ENCODE peak calls at places on chromosome 12, in six cellular contexts. W is GM12891, Q is body of pancreas, R is uterus, D is A549, K is ovary. T is an unnamed sample.

GRCh38 chr12:8985213-8985612 is 4.1 kb upstream of the KLRG1 start:
- DNase-seq in W (no peak), Q (no peak), R (no peak), D (no peak), K (no peak), T (no peak)

GRCh38 chr12:131385313-131386166 is 325.4 kb upstream of the SFSWAP start:
- DNase-seq in W (no peak), Q (no peak), R (no peak), D (no peak), K (no peak), T (no peak)

GRCh38 chr12:71360013-71360412 is 79.6 kb upstream of the LGR5 start:
- DNase-seq in W (no peak), Q (no peak), R (no peak), D (no peak), K (no peak), T (no peak)

GRCh38 chr12:118981285-118982201 is at the start of gene SRRM4:
- DNase-seq in W (peak), Q (no peak), R (no peak), D (no peak), K (no peak), T (peak)

GRCh38 chr12:14167005-14167628 is 185.7 kb upstream of the GRIN2B start:
- DNase-seq in W (peak), Q (peak), R (peak), D (peak), K (peak), T (peak)

GRCh38 chr12:92363295-92364146 is 217.9 kb upstream of the BTG1 start:
- DNase-seq in W (no peak), Q (no peak), R (peak), D (no peak), K (peak), T (peak)

GRCh38 chr12:66107451-66107915 is 23.1 kb downstream of the LLPH start:
- DNase-seq in W (no peak), Q (peak), R (peak), D (peak), K (peak), T (peak)

GRCh38 chr12:25320123-25321006 is 69.6 kb upstream of the KRAS start:
- DNase-seq in W (no peak), Q (no peak), R (no peak), D (no peak), K (no peak), T (no peak)

GRCh38 chr12:19527876-19528275 is 88.6 kb downstream of the AEBP2 start:
- DNase-seq in W (no peak), Q (no peak), R (no peak), D (no peak), K (no peak), T (no peak)

GRCh38 chr12:42213954-42214426 is 24.1 kb downstream of the YAF2 start:
- DNase-seq in W (no peak), Q (peak), R (peak), D (no peak), K (peak), T (no peak)

GRCh38 chr12:110102255-110102654 is 21.9 kb upstream of the IFT81 start:
- DNase-seq in W (no peak), Q (no peak), R (no peak), D (peak), K (no peak), T (peak)

GRCh38 chr12:61916856-61917255 is 343.3 kb upstream of the USP15 start:
- DNase-seq in W (no peak), Q (no peak), R (no peak), D (no peak), K (no peak), T (no peak)

GRCh38 chr12:109461846-109462766 is 15.0 kb downstream of the KCTD10 start:
- DNase-seq in W (no peak), Q (peak), R (peak), D (peak), K (peak), T (peak)

GRCh38 chr12:118050972-118051910 is 9.7 kb downstream of the WSB2 start:
- DNase-seq in W (no peak), Q (no peak), R (no peak), D (no peak), K (no peak), T (no peak)

GRCh38 chr12:55712700-55713415 is 3.0 kb upstream of the BLOC1S1 start:
- DNase-seq in W (no peak), Q (no peak), R (no peak), D (no peak), K (no peak), T (no peak)

GRCh38 chr12:115998119-115998633 is 279.3 kb downstream of the MED13L start:
- DNase-seq in W (no peak), Q (no peak), R (no peak), D (peak), K (peak), T (peak)

GRCh38 chr12:15931590-15932053 is 20.5 kb downstream of the DERA start:
- DNase-seq in W (no peak), Q (no peak), R (no peak), D (peak), K (no peak), T (no peak)

GRCh38 chr12:11727133-11727664 is 77.7 kb downstream of the ETV6 start:
- DNase-seq in W (no peak), Q (no peak), R (no peak), D (no peak), K (no peak), T (no peak)

GRCh38 chr12:41514050-41514449 is 325.9 kb downstream of the PDZRN4 start:
- DNase-seq in W (no peak), Q (no peak), R (no peak), D (no peak), K (no peak), T (no peak)

GRCh38 chr12:92503977-92504966 is 198.5 kb upstream of the PLEKHG7 start:
- DNase-seq in W (no peak), Q (peak), R (no peak), D (no peak), K (peak), T (no peak)

GRCh38 chr12:102948941-102949352 is 8.5 kb upstream of the ASCL1 start:
- DNase-seq in W (no peak), Q (peak), R (no peak), D (peak), K (no peak), T (peak)

GRCh38 chr12:12172106-12172511 is 94.7 kb downstream of the LRP6 start:
- DNase-seq in W (peak), Q (no peak), R (no peak), D (no peak), K (no peak), T (no peak)

GRCh38 chr12:116222358-116222757 is 55.1 kb downstream of the MED13L start:
- DNase-seq in W (no peak), Q (peak), R (peak), D (peak), K (peak), T (peak)

GRCh38 chr12:85920324-85920947 is 46.3 kb downstream of the NTS start:
- DNase-seq in W (no peak), Q (no peak), R (no peak), D (peak), K (no peak), T (peak)

GRCh38 chr12:122834229-122834920 is 882 bp upstream of the HIP1R start:
- DNase-seq in W (no peak), Q (peak), R (no peak), D (peak), K (no peak), T (no peak)

GRCh38 chr12:117564885-117565284 is 203.5 kb upstream of the NOS1 start:
- DNase-seq in W (no peak), Q (no peak), R (no peak), D (peak), K (no peak), T (no peak)

GRCh38 chr12:127487031-127487430 is 779.9 kb upstream of the TMEM132C start:
- DNase-seq in W (no peak), Q (no peak), R (no peak), D (no peak), K (no peak), T (no peak)

GRCh38 chr12:106308611-106309010 is 6.1 kb downstream of the TCP11L2 start:
- DNase-seq in W (no peak), Q (no peak), R (no peak), D (no peak), K (no peak), T (no peak)

GRCh38 chr12:114166360-114166759 is 200.2 kb upstream of the RBM19 start:
- DNase-seq in W (no peak), Q (no peak), R (peak), D (peak), K (no peak), T (peak)

GRCh38 chr12:102438823-102439205 is 41.5 kb downstream of the IGF1 start:
- DNase-seq in W (no peak), Q (no peak), R (no peak), D (no peak), K (no peak), T (no peak)

GRCh38 chr12:10249690-10250455 is 37.2 kb downstream of the GABARAPL1 start:
- DNase-seq in W (no peak), Q (no peak), R (no peak), D (no peak), K (no peak), T (no peak)

GRCh38 chr12:119444462-119445044 is 110.0 kb downstream of the CCDC60 start:
- DNase-seq in W (peak), Q (peak), R (peak), D (peak), K (peak), T (peak)

GRCh38 chr12:18296909-18297280 is 35.6 kb downstream of the PIK3C2G start:
- DNase-seq in W (no peak), Q (no peak), R (no peak), D (no peak), K (no peak), T (no peak)

GRCh38 chr12:104588048-104588942 is 131.5 kb downstream of the CHST11 start:
- DNase-seq in W (no peak), Q (no peak), R (no peak), D (peak), K (no peak), T (no peak)

GRCh38 chr12:86719381-86719780 is 463.2 kb upstream of the MGAT4C start:
- DNase-seq in W (no peak), Q (no peak), R (no peak), D (no peak), K (no peak), T (no peak)

GRCh38 chr12:51926718-51927117 is 19.4 kb downstream of the ACVRL1 start:
- DNase-seq in W (no peak), Q (peak), R (no peak), D (peak), K (no peak), T (peak)

GRCh38 chr12:1533602-1534304 is 60.6 kb downstream of the FBXL14 start:
- DNase-seq in W (peak), Q (no peak), R (no peak), D (no peak), K (no peak), T (peak)

GRCh38 chr12:100845095-100845494 is 50.5 kb downstream of the ANO4 start:
- DNase-seq in W (no peak), Q (no peak), R (no peak), D (no peak), K (no peak), T (no peak)

GRCh38 chr12:15580431-15580830 is 208.8 kb downstream of the EPS8 start:
- DNase-seq in W (no peak), Q (no peak), R (no peak), D (no peak), K (no peak), T (no peak)

GRCh38 chr12:46266869-46267617 is 1.8 kb downstream of the SLC38A1 start:
- DNase-seq in W (no peak), Q (peak), R (peak), D (peak), K (peak), T (peak)
- TF ChIP-seq POLR2A in W (peak), Q (peak), R (no peak), D (no peak), K (no peak), T (no peak)

DNA sequence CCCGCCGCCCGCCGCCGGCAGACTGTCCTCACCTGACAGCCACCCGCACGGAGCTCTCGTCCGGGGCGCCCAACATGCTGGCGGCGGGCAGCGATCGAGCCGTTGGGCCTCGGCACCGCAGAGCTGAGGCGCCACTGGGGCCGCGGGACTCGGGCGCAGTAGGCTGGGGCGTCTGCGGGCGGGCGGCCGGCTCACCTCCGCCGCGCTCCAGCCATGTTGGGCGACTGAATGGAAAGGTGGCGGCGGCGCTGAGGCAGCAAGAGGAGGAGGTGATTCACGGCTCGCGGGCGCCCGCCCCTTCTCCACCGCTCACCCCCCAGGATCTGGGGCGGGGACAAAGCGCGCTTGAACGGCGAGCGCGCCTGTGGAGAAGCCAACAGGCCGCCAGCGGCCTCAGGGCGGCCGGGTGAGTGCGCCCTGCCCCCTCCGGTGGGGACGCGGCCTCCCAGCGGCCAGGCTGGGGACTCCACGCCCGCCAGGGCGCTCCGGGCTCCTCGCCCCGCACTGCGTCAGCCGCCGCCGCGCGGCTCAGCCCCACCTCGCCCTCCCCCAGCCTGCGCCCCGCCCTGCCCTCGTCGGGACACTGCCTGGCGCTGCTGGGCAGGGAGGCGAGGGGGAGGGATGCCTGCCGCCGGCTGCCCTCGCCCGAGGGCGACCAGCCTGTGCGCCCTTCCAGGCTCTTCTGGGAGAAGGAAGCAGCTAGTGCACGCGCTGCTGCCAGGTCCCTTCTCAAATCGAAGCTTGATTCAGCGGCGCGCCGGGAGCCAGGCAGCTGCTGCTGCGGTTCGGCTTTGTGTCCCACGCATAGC is at the start of gene KIF21A:
- DNase-seq in W (peak), Q (peak), R (peak), D (peak), K (peak), T (peak)
- TF ChIP-seq POLR2A in W (peak), Q (peak), R (peak), D (peak), K (peak), T (peak)

GRCh38 chr12:45989857-45990467 is 412 bp downstream of the SCAF11 start:
- DNase-seq in W (peak), Q (peak), R (peak), D (peak), K (peak), T (peak)
- TF ChIP-seq POLR2A in W (peak), Q (no peak), R (no peak), D (peak), K (peak), T (no peak)

GRCh38 chr12:124388679-124389536 is 94.0 kb downstream of the RFLNA start:
- DNase-seq in W (no peak), Q (peak), R (peak), D (peak), K (peak), T (no peak)
- TF ChIP-seq POLR2A in W (no peak), Q (peak), R (peak), D (peak), K (peak), T (no peak)

GRCh38 chr12:95723693-95724384 is 66.7 kb downstream of the NTN4 start:
- DNase-seq in W (no peak), Q (no peak), R (no peak), D (peak), K (no peak), T (no peak)

GRCh38 chr12:95718772-95719171 is 71.8 kb downstream of the NTN4 start:
- DNase-seq in W (no peak), Q (no peak), R (no peak), D (no peak), K (no peak), T (no peak)

GRCh38 chr12:95724767-95725166 is 65.8 kb downstream of the NTN4 start:
- DNase-seq in W (no peak), Q (no peak), R (no peak), D (no peak), K (no peak), T (no peak)

GRCh38 chr12:95718001-95718400 is 72.6 kb downstream of the NTN4 start:
- DNase-seq in W (no peak), Q (no peak), R (no peak), D (peak), K (no peak), T (no peak)

GRCh38 chr12:95721320-95721719 is 69.2 kb downstream of the NTN4 start:
- DNase-seq in W (no peak), Q (no peak), R (no peak), D (peak), K (no peak), T (no peak)
- TF ChIP-seq POLR2A in W (no peak), Q (no peak), R (no peak), D (no peak), K (no peak), T (no peak)

DNA sequence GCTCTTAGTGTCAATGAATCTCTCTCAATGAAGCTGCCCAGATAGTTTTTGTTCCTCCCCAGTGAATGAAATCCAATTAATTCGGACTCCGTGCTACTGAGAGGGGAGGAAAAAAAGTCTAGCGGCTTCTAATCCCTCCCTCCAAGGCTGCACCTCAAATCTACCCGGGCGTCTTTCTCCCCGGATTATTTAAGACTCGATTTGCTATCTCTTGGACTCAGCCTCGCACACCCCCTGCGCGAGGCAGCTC is 134 bp downstream of the DUSP6 start:
- DNase-seq in W (no peak), Q (no peak), R (no peak), D (no peak), K (no peak), T (no peak)
- TF ChIP-seq POLR2A in W (no peak), Q (peak), R (peak), D (no peak), K (no peak), T (no peak)

GRCh38 chr12:120447992-120448391 is 1.7 kb downstream of the GATC start:
- DNase-seq in W (no peak), Q (no peak), R (no peak), D (no peak), K (no peak), T (no peak)

GRCh38 chr12:120444676-120445075 is 1.5 kb downstream of the TRIAP1 start:
- DNase-seq in W (no peak), Q (no peak), R (no peak), D (no peak), K (no peak), T (no peak)

GRCh38 chr12:120445911-120446909 is at the start of the genes GATC and TRIAP1:
- DNase-seq in W (peak), Q (peak), R (peak), D (peak), K (peak), T (peak)
- TF ChIP-seq POLR2A in W (peak), Q (peak), R (peak), D (peak), K (peak), T (peak)

DNA sequence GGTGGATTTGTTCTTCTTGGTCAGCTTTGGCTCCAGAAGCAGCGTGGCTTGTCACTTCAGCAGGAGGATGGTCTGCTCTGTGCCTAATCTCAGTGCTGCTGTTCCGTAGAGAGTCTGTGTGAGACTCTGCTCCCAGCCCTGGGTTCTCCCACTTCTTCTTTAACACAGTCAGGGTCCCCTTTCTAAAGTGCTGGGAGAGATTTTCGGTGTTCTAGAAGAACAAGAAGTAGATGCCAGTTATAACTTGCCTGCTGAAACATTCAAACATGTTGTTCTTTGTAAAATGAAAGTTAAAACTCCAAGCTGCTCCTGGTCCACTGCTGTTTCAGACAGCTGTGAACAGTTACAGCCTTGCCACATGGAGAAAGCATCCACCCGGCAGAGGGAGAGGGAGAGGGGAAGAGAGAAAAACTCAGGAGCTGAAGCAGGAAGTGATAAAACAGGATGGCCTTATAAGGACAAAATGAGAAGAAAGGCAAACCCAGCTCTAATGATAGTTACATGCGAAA is 55.2 kb upstream of the CERS5 start:
- DNase-seq in W (no peak), Q (peak), R (peak), D (peak), K (peak), T (peak)
- TF ChIP-seq POLR2A in W (no peak), Q (no peak), R (peak), D (no peak), K (peak), T (peak)

GRCh38 chr12:5512585-5512970 is 80.7 kb downstream of the NTF3 start:
- DNase-seq in W (no peak), Q (no peak), R (no peak), D (no peak), K (peak), T (no peak)
- TF ChIP-seq POLR2A in W (no peak), Q (no peak), R (no peak), D (no peak), K (no peak), T (no peak)